ENCODE peak calls at places on chromosomes 2 and 18, in four cellular contexts. V is lung, I is thoracic aorta, R is ovary. F is an unnamed sample.

GRCh38 chr2:239790313-239790712 is 234.8 kb downstream of the NDUFA10 start:
- DNase-seq in I (no peak), V (no peak), R (peak), F (peak)

GRCh38 chr2:156157670-156158069 is 174.9 kb downstream of the NR4A2 start:
- DNase-seq in I (no peak), V (no peak), R (no peak), F (no peak)

GRCh38 chr18:50879302-50880107 is 587 bp downstream of the ME2 start:
- DNase-seq in I (no peak), R (no peak), V (peak), F (peak)

GRCh38 chr2:24993797-24994196 is 22.0 kb upstream of the DNAJC27 start:
- DNase-seq in R (no peak), I (no peak), V (no peak), F (no peak)

GRCh38 chr2:46695283-46695682 is 215.9 kb downstream of the TMEM247 start:
- DNase-seq in V (no peak), R (no peak), I (no peak), F (no peak)

GRCh38 chr2:68352651-68353386 is 12.3 kb upstream of the PLEK start:
- DNase-seq in R (no peak), I (no peak), V (no peak), F (no peak)

GRCh38 chr2:205546417-205546816 is 135.9 kb upstream of the NRP2 start:
- DNase-seq in I (no peak), V (no peak), R (no peak), F (no peak)

GRCh38 chr2:46747297-46747818 is 168.2 kb downstream of the MCFD2 start:
- DNase-seq in R (no peak), I (no peak), V (no peak), F (no peak)

GRCh38 chr2:27049422-27050280 is 1.8 kb upstream of the AGBL5 start:
- DNase-seq in R (peak), I (no peak), V (peak), F (no peak)

GRCh38 chr2:137998503-137998902 is 34.2 kb downstream of the HNMT start:
- DNase-seq in V (no peak), R (no peak), I (no peak), F (no peak)

GRCh38 chr2:189178007-189178406 is 1.6 kb downstream of the COL5A2 start:
- DNase-seq in I (no peak), R (no peak), V (no peak), F (no peak)

GRCh38 chr2:23390152-23390551 is 5.2 kb downstream of the KLHL29 start:
- DNase-seq in I (no peak), V (no peak), R (no peak), F (no peak)

DNA sequence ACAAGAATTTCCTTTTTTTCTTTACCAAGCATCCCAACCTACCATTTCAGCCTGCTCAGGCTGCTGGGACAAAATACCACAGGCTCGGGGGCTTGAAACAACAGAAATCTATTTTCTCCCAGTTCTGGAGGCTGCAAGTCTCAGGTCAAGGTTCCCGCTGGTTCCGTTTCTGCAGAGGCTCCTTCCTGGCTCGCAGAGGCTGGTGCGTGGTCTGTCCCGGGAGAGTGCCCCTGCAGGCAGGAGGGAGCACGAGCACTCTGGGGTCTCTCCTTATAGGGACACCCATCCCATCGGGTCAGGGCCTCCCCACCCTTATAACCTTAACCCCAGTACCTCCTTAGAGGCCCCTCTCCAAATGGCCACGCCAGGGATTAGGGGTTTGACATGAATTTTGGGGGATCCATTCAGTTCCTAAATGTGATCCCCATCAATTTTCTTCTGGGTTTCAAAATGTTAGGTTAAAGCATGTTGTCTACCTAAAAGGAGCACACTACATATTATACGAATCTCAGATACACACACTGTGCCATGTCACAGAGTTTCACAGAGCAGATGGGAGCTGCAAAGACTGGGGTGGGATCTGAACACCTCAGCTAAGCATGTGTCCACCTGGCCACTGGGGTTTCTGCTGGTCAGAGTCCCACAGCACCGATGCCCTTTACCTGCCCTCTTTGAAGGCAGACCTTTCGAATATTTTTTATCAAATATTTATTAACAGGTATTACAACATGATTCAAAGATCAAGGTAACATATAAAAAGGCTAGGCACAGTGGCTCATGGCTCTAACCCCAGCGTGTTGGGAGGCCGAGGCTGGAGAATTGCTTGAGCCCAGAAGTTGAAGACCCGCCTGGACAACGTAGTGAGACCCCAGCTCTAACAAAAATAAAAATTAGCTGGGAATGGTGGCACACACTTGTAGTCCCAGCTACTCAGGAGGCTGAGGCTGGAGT is 17.6 kb upstream of the ADI1 start:
- DNase-seq in R (peak), V (peak), I (no peak), F (no peak)
- H3K27ac ChIP-seq in R (peak), V (peak), I (peak), F (peak)

GRCh38 chr18:58897994-58898393 is 33.3 kb downstream of the ZNF532 start:
- DNase-seq in R (no peak), V (no peak), I (no peak), F (no peak)

GRCh38 chr18:58896734-58897508 is 32.2 kb downstream of the ZNF532 start:
- DNase-seq in I (no peak), V (no peak), R (no peak), F (no peak)

GRCh38 chr18:58900015-58900649 is 35.5 kb downstream of the ZNF532 start:
- DNase-seq in V (no peak), I (no peak), R (no peak), F (no peak)

GRCh38 chr18:58896268-58896667 is 31.6 kb downstream of the ZNF532 start:
- DNase-seq in I (no peak), R (no peak), V (no peak), F (no peak)

DNA sequence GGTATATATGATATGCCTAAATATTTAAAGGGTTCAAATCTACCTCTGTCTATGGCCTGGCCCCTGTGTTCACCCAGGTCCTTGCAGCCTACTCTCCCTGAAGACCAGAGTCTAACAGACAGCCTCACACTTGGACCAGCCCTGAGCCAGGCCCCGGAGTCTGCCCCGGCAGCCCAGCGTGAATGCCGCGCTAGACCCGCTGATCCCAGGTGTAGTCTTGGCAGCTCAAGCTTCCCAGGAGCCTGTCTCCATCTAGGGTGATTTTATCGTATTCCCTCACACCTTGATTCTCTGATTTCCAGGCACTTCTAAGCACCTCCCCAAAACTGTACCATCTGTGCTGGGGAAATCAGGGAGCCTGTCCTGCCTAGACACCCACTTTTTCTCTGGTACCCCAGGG is 33.8 kb downstream of the ZNF532 start:
- DNase-seq in V (no peak), I (no peak), R (no peak), F (no peak)
- TF ChIP-seq CTCF in V (no peak), I (no peak), R (no peak), F (no peak)

DNA sequence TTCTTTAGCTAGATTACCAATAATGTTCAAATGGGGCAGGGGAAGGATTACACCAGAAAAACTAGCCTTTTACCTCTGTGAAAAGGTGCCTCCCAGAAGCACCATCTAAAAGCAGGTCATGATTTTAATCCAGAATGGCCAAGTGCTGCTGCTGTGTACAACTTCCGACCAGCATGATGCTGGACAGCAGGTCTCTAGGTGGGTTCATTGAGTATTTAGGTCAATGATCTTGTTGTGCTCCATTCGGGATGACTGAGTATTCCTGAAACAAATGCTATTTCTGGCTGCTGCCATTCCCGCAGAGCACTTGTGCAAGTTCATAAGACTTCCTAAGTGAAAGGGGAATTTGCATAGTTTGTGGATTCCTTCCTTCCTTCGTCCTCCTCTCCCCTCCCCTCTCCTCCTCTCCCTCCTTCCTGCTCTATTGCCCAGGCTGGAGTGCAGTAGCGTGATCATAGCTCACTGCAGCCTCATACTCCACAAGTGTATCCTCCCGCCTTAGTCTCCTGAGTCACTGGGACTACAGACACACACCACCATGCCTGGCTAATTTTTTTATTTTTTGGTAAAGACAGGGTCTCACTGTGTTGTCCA is 40.3 kb downstream of the LDLRAD4 start:
- DNase-seq in I (no peak), R (no peak), V (no peak), F (no peak)
- H3K27ac ChIP-seq in I (peak), R (no peak), V (no peak), F (peak)

GRCh38 chr18:72544092-72544886 is at the start of gene CBLN2:
- DNase-seq in V (no peak), I (no peak), R (no peak), F (no peak)
- TF ChIP-seq CTCF in V (peak), I (no peak), R (no peak), F (peak)

GRCh38 chr18:77014538-77014937 is 118.0 kb downstream of the MBP start:
- DNase-seq in V (no peak), R (peak), I (no peak), F (no peak)

GRCh38 chr18:77013777-77014525 is 118.6 kb downstream of the MBP start:
- DNase-seq in R (peak), V (peak), I (no peak), F (peak)

GRCh38 chr18:77012120-77012519 is 120.5 kb downstream of the MBP start:
- DNase-seq in R (no peak), V (no peak), I (no peak), F (no peak)

GRCh38 chr18:77015176-77015575 is 117.4 kb downstream of the MBP start:
- DNase-seq in R (no peak), V (no peak), I (no peak), F (no peak)

GRCh38 chr18:77012751-77013550 is 119.6 kb downstream of the MBP start:
- DNase-seq in V (no peak), R (no peak), I (no peak), F (no peak)
- H3K27ac ChIP-seq in V (peak), R (no peak), I (no peak), F (no peak)

GRCh38 chr2:232367591-232368233 is 10.8 kb upstream of the ALPP start:
- DNase-seq in I (no peak), V (no peak), R (no peak), F (peak)
- TF ChIP-seq CTCF in I (no peak), V (no peak), R (no peak), F (no peak)

GRCh38 chr2:191574232-191574631 is 103.7 kb upstream of the NABP1 start:
- DNase-seq in R (no peak), V (no peak), I (no peak), F (no peak)

GRCh38 chr2:191569025-191569424 is 108.9 kb upstream of the NABP1 start:
- DNase-seq in V (no peak), R (no peak), I (no peak), F (no peak)

GRCh38 chr2:191573216-191573615 is 104.7 kb upstream of the NABP1 start:
- DNase-seq in V (no peak), I (no peak), R (no peak), F (no peak)

GRCh38 chr2:191572319-191572718 is 105.6 kb upstream of the NABP1 start:
- DNase-seq in R (no peak), I (no peak), V (no peak), F (no peak)

DNA sequence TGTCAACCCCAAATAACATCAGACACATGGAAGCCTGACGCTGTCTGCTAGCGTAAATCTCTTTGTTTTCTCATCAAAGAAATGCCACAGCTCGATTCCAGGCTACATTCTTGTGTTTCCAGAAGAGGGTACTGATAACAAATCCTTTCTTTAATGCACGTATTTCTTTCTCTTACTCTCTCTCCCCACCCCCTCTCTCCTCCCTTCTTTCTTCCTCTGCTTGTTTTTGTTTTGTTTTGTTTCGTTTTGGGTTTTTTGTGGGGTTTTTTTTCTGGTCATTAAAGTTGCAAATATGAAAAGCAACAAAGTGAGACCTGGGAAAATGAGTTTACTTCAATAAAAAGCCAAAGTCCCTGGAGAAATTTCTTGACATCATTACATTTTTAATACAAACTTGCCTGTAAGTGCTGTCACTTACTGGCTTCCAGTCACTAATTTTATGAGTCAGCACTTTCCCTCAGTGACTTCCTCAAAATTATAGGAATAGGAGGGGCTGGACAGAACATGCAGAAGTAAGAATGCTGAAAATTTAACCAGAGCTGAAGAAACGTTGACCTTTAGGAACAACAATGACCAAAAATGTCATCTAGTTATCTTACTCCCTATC is 106.7 kb upstream of the NABP1 start:
- DNase-seq in I (no peak), R (no peak), V (no peak), F (no peak)
- H3K27ac ChIP-seq in I (no peak), R (no peak), V (no peak), F (no peak)

F was measured in tibial artery.